ENCODE peak calls at places on chromosomes 5 and 9, in ten cellular contexts. U is chondrocyte; Q is GM13976; I is neural crest cell; J is pulmonary artery endothelial cell; P is HT-29; H is endothelial cell; T is ovary; C is activated CD8-positive, alpha-beta T cell treated with anti-CD3 and anti-CD28 coated beads for 36 hours; D is naive thymus-derived CD8-positive, alpha-beta T cell. S is an unnamed sample.

GRCh38 chr9:95104088-95104960 is 213.2 kb downstream of the FANCC start:
- DNase-seq in U (no peak), Q (no peak), I (no peak), J (no peak), P (no peak), H (no peak), T (no peak), C (no peak), D (no peak), S (no peak)

GRCh38 chr5:56412601-56413379 is 179.7 kb upstream of the ANKRD55 start:
- DNase-seq in U (no peak), Q (peak), I (no peak), J (no peak), P (no peak), H (no peak), T (no peak), C (peak), D (no peak), S (no peak)

GRCh38 chr5:96729156-96729555 is 67.0 kb downstream of the CAST start:
- DNase-seq in U (no peak), Q (peak), I (no peak), J (no peak), P (peak), H (no peak), T (no peak), C (no peak), D (no peak), S (no peak)

GRCh38 chr9:127133739-127134167 is 11.3 kb upstream of the ANGPTL2 start:
- DNase-seq in U (peak), Q (no peak), I (no peak), J (no peak), P (no peak), H (no peak), T (peak), C (no peak), D (no peak), S (peak)

GRCh38 chr9:14780251-14780650 is 57.7 kb upstream of the CER1 start:
- DNase-seq in U (no peak), Q (no peak), I (no peak), J (no peak), P (no peak), H (no peak), T (no peak), C (no peak), D (no peak), S (no peak)

GRCh38 chr5:108560581-108560980 is 178.7 kb upstream of the FBXL17 start:
- DNase-seq in U (no peak), Q (no peak), I (no peak), J (no peak), P (no peak), H (no peak), T (no peak), C (no peak), D (no peak), S (peak)

GRCh38 chr5:37495210-37495609 is 116.1 kb downstream of the WDR70 start:
- DNase-seq in U (no peak), Q (no peak), I (no peak), J (no peak), P (peak), H (no peak), T (no peak), C (no peak), D (no peak), S (no peak)

GRCh38 chr9:137970686-137971476 is 93.3 kb downstream of the CACNA1B start:
- DNase-seq in U (no peak), Q (no peak), I (no peak), J (no peak), P (no peak), H (no peak), T (no peak), C (no peak), D (no peak), S (no peak)

GRCh38 chr9:5773324-5773999 is 59.5 kb downstream of the ERMP1 start:
- DNase-seq in U (no peak), Q (no peak), I (no peak), J (no peak), P (no peak), H (no peak), T (no peak), C (no peak), D (no peak), S (no peak)

GRCh38 chr5:155651-156410 is 35.5 kb upstream of the LRRC14B start:
- DNase-seq in U (peak), Q (no peak), I (no peak), J (no peak), P (no peak), H (no peak), T (no peak), C (no peak), D (no peak), S (no peak)

GRCh38 chr5:134586866-134587524 is 45.6 kb downstream of the SAR1B start:
- DNase-seq in U (peak), Q (peak), I (peak), J (peak), P (peak), H (peak), T (peak), C (peak), D (peak), S (peak)

GRCh38 chr5:102700126-102700851 is 54.8 kb upstream of the PAM start:
- DNase-seq in U (no peak), Q (no peak), I (no peak), J (no peak), P (no peak), H (no peak), T (no peak), C (no peak), D (no peak), S (no peak)

GRCh38 chr5:143011621-143012020 is 241.4 kb downstream of the ARHGAP26 start:
- DNase-seq in U (no peak), Q (no peak), I (no peak), J (no peak), P (no peak), H (no peak), T (no peak), C (peak), D (no peak), S (no peak)

GRCh38 chr9:22682536-22683392 is 236.1 kb downstream of the DMRTA1 start:
- DNase-seq in U (no peak), Q (no peak), I (no peak), J (no peak), P (no peak), H (no peak), T (no peak), C (no peak), D (no peak), S (peak)

GRCh38 chr5:126124706-126125345 is 298.4 kb upstream of the GRAMD2B start:
- DNase-seq in U (no peak), Q (no peak), I (no peak), J (no peak), P (no peak), H (no peak), T (no peak), C (no peak), D (no peak), S (peak)

GRCh38 chr5:107104774-107105050 is 566.0 kb downstream of the EFNA5 start:
- DNase-seq in U (no peak), Q (no peak), I (no peak), J (no peak), P (peak), H (no peak), T (no peak), C (no peak), D (no peak), S (peak)

GRCh38 chr5:31854625-31855526 is 215.9 kb downstream of the PDZD2 start:
- DNase-seq in U (no peak), Q (peak), I (peak), J (no peak), P (no peak), H (peak), T (peak), C (peak), D (peak), S (peak)

GRCh38 chr5:173459225-173459624 is 131.0 kb upstream of the STC2 start:
- DNase-seq in U (no peak), Q (no peak), I (no peak), J (no peak), P (no peak), H (no peak), T (no peak), C (no peak), D (no peak), S (no peak)

GRCh38 chr9:20592673-20593072 is 29.6 kb downstream of the MLLT3 start:
- DNase-seq in U (no peak), Q (no peak), I (no peak), J (no peak), P (no peak), H (no peak), T (no peak), C (no peak), D (no peak), S (peak)

GRCh38 chr5:147398860-147399259 is 111.0 kb downstream of the DPYSL3 start:
- DNase-seq in U (no peak), Q (no peak), I (no peak), J (no peak), P (no peak), H (no peak), T (no peak), C (no peak), D (no peak), S (no peak)

GRCh38 chr5:102638912-102639652 is 116.0 kb upstream of the PAM start:
- DNase-seq in U (no peak), Q (no peak), I (no peak), J (no peak), P (peak), H (no peak), T (no peak), C (no peak), D (no peak), S (no peak)

GRCh38 chr5:8462565-8462964 is 593.6 kb downstream of the MTRR start:
- DNase-seq in U (no peak), Q (no peak), I (no peak), J (no peak), P (no peak), H (no peak), T (no peak), C (no peak), D (no peak), S (no peak)

GRCh38 chr9:120312031-120312430 is 267.9 kb downstream of the CDK5RAP2 start:
- DNase-seq in U (no peak), Q (no peak), I (no peak), J (no peak), P (no peak), H (no peak), T (no peak), C (no peak), D (no peak), S (no peak)

GRCh38 chr5:2007906-2008437 is 125.2 kb upstream of the IRX4 start:
- DNase-seq in U (no peak), Q (no peak), I (no peak), J (no peak), P (no peak), H (no peak), T (no peak), C (no peak), D (no peak), S (peak)

GRCh38 chr9:113807173-113808061 is 68.7 kb upstream of the ZNF618 start:
- DNase-seq in U (no peak), Q (peak), I (peak), J (no peak), P (peak), H (peak), T (peak), C (peak), D (peak), S (peak)

GRCh38 chr9:34566191-34566849 is 23.2 kb downstream of the CNTFR start:
- DNase-seq in U (peak), Q (no peak), I (no peak), J (no peak), P (no peak), H (no peak), T (no peak), C (no peak), D (no peak), S (no peak)

GRCh38 chr9:107895524-107896001 is 406.0 kb upstream of the KLF4 start:
- DNase-seq in U (no peak), Q (no peak), I (no peak), J (no peak), P (no peak), H (no peak), T (peak), C (no peak), D (no peak), S (peak)

GRCh38 chr9:70868661-70869652 is 252.5 kb downstream of the TRPM3 start:
- DNase-seq in U (no peak), Q (no peak), I (no peak), J (peak), P (no peak), H (no peak), T (peak), C (no peak), D (no peak), S (no peak)

GRCh38 chr9:102521097-102521755 is 473.9 kb upstream of the CYLC2 start:
- DNase-seq in U (no peak), Q (no peak), I (no peak), J (no peak), P (no peak), H (no peak), T (no peak), C (no peak), D (no peak), S (no peak)

GRCh38 chr5:94832685-94833084 is 214.2 kb downstream of the SLF1 start:
- DNase-seq in U (no peak), Q (no peak), I (no peak), J (no peak), P (no peak), H (no peak), T (no peak), C (no peak), D (no peak), S (no peak)

GRCh38 chr5:5658226-5658625 is 235.7 kb downstream of the ICE1 start:
- DNase-seq in U (no peak), Q (no peak), I (no peak), J (no peak), P (no peak), H (no peak), T (no peak), C (no peak), D (no peak), S (peak)

GRCh38 chr9:92522983-92523970 is 12.5 kb downstream of the ECM2 start:
- DNase-seq in U (no peak), Q (no peak), I (no peak), J (no peak), P (no peak), H (no peak), T (no peak), C (no peak), D (no peak), S (no peak)

GRCh38 chr9:136434580-136435169 is 5.0 kb downstream of the INPP5E start:
- DNase-seq in U (no peak), Q (no peak), I (no peak), J (no peak), P (no peak), H (no peak), T (no peak), C (no peak), D (no peak), S (no peak)

GRCh38 chr5:140222416-140222815 is 47.4 kb downstream of the CYSTM1 start:
- DNase-seq in U (no peak), Q (no peak), I (no peak), J (no peak), P (no peak), H (no peak), T (no peak), C (no peak), D (no peak), S (no peak)

GRCh38 chr5:41115281-41115680 is 44.1 kb upstream of the MROH2B start:
- DNase-seq in U (no peak), Q (no peak), I (no peak), J (no peak), P (no peak), H (no peak), T (no peak), C (no peak), D (no peak), S (peak)

GRCh38 chr9:37060821-37061220 is 26.8 kb upstream of the PAX5 start:
- DNase-seq in U (no peak), Q (no peak), I (no peak), J (no peak), P (no peak), H (no peak), T (no peak), C (no peak), D (no peak), S (no peak)

GRCh38 chr5:52989781-52990530 is 804 bp downstream of the ITGA2 start:
- DNase-seq in U (no peak), Q (peak), I (peak), J (peak), P (peak), H (peak), T (peak), C (peak), D (peak), S (peak)

GRCh38 chr5:149550608-149551226 is 522 bp downstream of the CSNK1A1 start:
- DNase-seq in U (no peak), Q (peak), I (no peak), J (no peak), P (peak), H (peak), T (peak), C (no peak), D (no peak), S (no peak)

GRCh38 chr9:132071847-132072507 is 7.7 kb downstream of the MED27 start:
- DNase-seq in U (no peak), Q (no peak), I (no peak), J (no peak), P (no peak), H (no peak), T (no peak), C (no peak), D (no peak), S (no peak)

GRCh38 chr9:36328798-36329411 is 70.7 kb upstream of the GNE start:
- DNase-seq in U (no peak), Q (peak), I (peak), J (peak), P (peak), H (peak), T (no peak), C (peak), D (peak), S (peak)

S was measured in epithelial cell of esophagus.